ENCODE peak calls at places on chromosomes 5 and 9, in six cellular contexts. L is lower lobe of right lung, M is cardiac muscle cell, W is kidney, B is fibroblast of lung, R is heart right ventricle. I is an unnamed sample.

GRCh38 chr5:15009420-15009819 is 137.8 kb upstream of the ANKH start:
- DNase-seq in L (no peak), M (no peak), W (no peak), B (peak; percentile 79), R (peak; percentile 45), I (peak; percentile 69)

GRCh38 chr9:108761530-108762347 is 94.0 kb downstream of the ACTL7B start:
- DNase-seq in L (no peak), M (peak; percentile 69), W (no peak), B (peak; percentile 25), R (peak; percentile 58), I (peak; percentile 51)

GRCh38 chr5:127040779-127041520 is 10.6 kb upstream of the MARCHF3 start:
- DNase-seq in L (no peak), M (peak; percentile 65), W (no peak), B (peak; percentile 82), R (no peak), I (peak; percentile 54)

GRCh38 chr9:137670391-137671195 is 51.8 kb downstream of the EHMT1 start:
- DNase-seq in L (no peak), M (peak; percentile 52), W (no peak), B (no peak), R (peak; percentile 40), I (no peak)

GRCh38 chr5:55923873-55924500 is 70.8 kb downstream of the IL6ST start:
- DNase-seq in L (no peak), M (no peak), W (no peak), B (no peak), R (no peak), I (no peak)

GRCh38 chr9:101486693-101487442 is 46.8 kb upstream of the RNF20 start:
- DNase-seq in L (peak; percentile 60), M (peak; percentile 64), W (peak; percentile 87), B (peak; percentile 69), R (peak; percentile 36), I (peak; percentile 54)

GRCh38 chr9:123933401-123933800 is 3.5 kb upstream of the DENND1A start:
- DNase-seq in L (no peak), M (no peak), W (no peak), B (peak; percentile 86), R (no peak), I (peak; percentile 79)

GRCh38 chr5:159208508-159209437 is 580 bp downstream of the RNF145 start:
- DNase-seq in L (peak; percentile 65), M (peak; percentile 52), W (peak; percentile 85), B (peak; percentile 46), R (peak; percentile 50), I (peak; percentile 28)

GRCh38 chr9:109342878-109343277 is 22.0 kb upstream of the EPB41L4B start:
- DNase-seq in L (no peak), M (no peak), W (no peak), B (no peak), R (no peak), I (no peak)

GRCh38 chr5:127227881-127228280 is 62.7 kb upstream of the MEGF10 start:
- DNase-seq in L (no peak), M (no peak), W (no peak), B (peak; percentile 19), R (no peak), I (peak; percentile 7)

GRCh38 chr9:35923927-35924763 is 14.9 kb downstream of the SPAAR start:
- DNase-seq in L (no peak), M (no peak), W (no peak), B (peak; percentile 98), R (no peak), I (peak; percentile 96)

GRCh38 chr9:33817327-33818166 is 587 bp downstream of the UBE2R2 start:
- DNase-seq in L (peak; percentile 74), M (peak; percentile 77), W (peak; percentile 90), B (peak; percentile 76), R (peak; percentile 65), I (peak; percentile 70)

GRCh38 chr5:5374034-5374715 is 48.3 kb upstream of the ICE1 start:
- DNase-seq in L (no peak), M (no peak), W (no peak), B (peak; percentile 77), R (peak; percentile 28), I (peak; percentile 29)

GRCh38 chr9:116096046-116096445 is 57.5 kb upstream of the PAPPA start:
- DNase-seq in L (no peak), M (no peak), W (no peak), B (peak; percentile 68), R (no peak), I (peak; percentile 38)

GRCh38 chr9:14346301-14346721 is 32.4 kb upstream of the NFIB start:
- DNase-seq in L (no peak), M (no peak), W (no peak), B (no peak), R (peak; percentile 49), I (no peak)

GRCh38 chr5:174827521-174827920 is 103.1 kb downstream of the MSX2 start:
- DNase-seq in L (no peak), M (no peak), W (no peak), B (peak; percentile 73), R (no peak), I (no peak)

GRCh38 chr9:110602281-110602680 is 22.7 kb upstream of the SVEP1 start:
- DNase-seq in L (no peak), M (no peak), W (no peak), B (peak; percentile 33), R (no peak), I (no peak)

GRCh38 chr9:2096376-2096970 is 81.3 kb downstream of the SMARCA2 start:
- DNase-seq in L (no peak), M (no peak), W (no peak), B (no peak), R (no peak), I (no peak)

GRCh38 chr9:134671341-134672113 is 29.9 kb downstream of the COL5A1 start:
- DNase-seq in L (peak; percentile 42), M (no peak), W (peak; percentile 35), B (peak; percentile 70), R (no peak), I (no peak)

GRCh38 chr9:136564379-136564988 is 18.6 kb upstream of the NOTCH1 start:
- DNase-seq in L (peak; percentile 94), M (no peak), W (peak; percentile 91), B (peak; percentile 76), R (peak; percentile 69), I (peak; percentile 71)
- TF ChIP-seq CTCF in L (peak; percentile 45), M (peak; percentile 19), W (no peak), B (peak; percentile 16), R (peak; percentile 39), I (peak; percentile 22)

DNA sequence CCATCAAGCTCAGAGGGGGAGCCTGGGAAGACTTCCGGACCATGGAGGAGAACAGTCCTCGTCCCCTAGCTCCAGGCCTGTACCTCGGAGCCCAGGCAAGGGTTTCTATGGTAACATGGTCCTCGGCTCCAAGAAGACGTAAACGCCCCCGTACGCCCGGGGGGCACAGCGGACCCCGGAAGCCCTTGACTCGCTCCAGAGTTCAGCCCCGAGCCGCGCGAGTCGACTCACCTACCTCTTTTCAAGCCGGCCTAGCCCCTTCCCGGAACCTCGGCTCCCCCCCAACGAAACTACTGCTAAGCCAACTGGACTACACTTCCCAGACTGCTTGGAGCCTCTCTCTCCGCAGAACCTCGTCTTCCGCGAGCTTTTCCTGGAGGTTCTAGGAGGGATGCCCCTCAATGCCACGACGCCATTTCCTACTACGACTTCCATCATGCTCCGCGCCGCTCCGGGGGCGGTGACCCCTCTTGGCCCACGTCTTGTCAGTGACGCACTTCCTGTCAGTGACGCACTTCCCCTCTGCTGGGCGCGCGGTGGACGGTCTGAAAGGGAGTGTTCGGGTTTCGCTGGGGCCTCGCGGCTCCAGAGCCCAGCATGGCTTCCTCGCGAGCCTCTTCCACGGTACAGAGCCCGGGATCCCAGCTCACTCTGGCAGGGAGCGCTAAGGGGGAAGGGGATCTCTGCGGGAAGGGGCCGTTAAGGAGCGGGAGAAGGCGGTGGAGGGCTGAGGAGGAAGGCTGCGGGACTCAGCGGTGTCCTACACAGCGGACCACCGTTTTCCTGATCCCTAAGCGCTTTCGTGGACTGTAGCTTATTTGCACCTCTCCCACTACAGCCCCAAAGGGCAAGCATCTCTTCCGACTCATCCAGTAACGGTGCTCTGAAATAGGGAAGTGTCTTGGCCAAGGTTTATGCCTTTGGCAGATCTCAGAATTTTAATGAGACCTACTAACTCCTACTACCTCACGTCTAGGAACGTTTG is at the start of the genes CDC26 and PRPF4:
- DNase-seq in L (peak; percentile 97), M (peak; percentile 99), W (peak; percentile 99), B (peak; percentile 99), R (peak; percentile 98), I (peak; percentile 99)
- TF ChIP-seq CTCF in L (no peak), M (no peak), W (no peak), B (no peak), R (no peak), I (no peak)

GRCh38 chr5:168089201-168089887 is 202.1 kb upstream of the WWC1 start:
- DNase-seq in L (no peak), M (no peak), W (no peak), B (no peak), R (no peak), I (no peak)

GRCh38 chr5:168086736-168087135 is 204.7 kb upstream of the WWC1 start:
- DNase-seq in L (no peak), M (no peak), W (no peak), B (no peak), R (no peak), I (no peak)

GRCh38 chr5:168088415-168089165 is 202.9 kb upstream of the WWC1 start:
- DNase-seq in L (no peak), M (no peak), W (no peak), B (no peak), R (no peak), I (no peak)

GRCh38 chr5:168085321-168086040 is 206.0 kb upstream of the WWC1 start:
- DNase-seq in L (no peak), M (peak; percentile 29), W (no peak), B (peak; percentile 61), R (no peak), I (no peak)

DNA sequence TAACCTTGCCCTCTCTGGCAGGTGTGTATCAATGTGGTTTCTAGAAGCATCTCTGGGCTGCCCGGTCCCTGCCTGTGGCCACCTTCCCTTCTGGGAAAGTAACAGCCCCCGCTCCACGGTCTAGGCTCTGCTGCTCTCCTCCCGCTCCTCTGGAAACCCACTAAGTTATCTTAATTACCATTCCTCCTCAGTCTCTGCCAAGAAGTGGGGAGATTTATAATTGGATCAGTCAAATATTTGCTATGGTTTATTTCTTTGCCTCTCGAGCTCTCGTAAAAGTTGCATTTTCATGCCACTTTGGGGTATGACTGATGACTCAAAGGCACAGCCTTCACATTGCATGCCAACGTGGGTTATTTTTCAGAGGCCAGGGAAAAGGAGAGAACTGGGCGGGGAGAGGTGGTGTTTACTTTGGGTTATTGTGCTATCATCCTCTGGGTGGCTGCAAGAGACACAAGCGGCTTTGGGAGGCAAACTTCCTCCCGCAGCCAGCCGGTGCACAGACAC is 205.3 kb upstream of the WWC1 start:
- DNase-seq in L (no peak), M (no peak), W (no peak), B (peak; percentile 71), R (no peak), I (no peak)
- TF ChIP-seq CTCF in L (no peak), M (no peak), W (no peak), B (no peak), R (no peak), I (no peak)

DNA sequence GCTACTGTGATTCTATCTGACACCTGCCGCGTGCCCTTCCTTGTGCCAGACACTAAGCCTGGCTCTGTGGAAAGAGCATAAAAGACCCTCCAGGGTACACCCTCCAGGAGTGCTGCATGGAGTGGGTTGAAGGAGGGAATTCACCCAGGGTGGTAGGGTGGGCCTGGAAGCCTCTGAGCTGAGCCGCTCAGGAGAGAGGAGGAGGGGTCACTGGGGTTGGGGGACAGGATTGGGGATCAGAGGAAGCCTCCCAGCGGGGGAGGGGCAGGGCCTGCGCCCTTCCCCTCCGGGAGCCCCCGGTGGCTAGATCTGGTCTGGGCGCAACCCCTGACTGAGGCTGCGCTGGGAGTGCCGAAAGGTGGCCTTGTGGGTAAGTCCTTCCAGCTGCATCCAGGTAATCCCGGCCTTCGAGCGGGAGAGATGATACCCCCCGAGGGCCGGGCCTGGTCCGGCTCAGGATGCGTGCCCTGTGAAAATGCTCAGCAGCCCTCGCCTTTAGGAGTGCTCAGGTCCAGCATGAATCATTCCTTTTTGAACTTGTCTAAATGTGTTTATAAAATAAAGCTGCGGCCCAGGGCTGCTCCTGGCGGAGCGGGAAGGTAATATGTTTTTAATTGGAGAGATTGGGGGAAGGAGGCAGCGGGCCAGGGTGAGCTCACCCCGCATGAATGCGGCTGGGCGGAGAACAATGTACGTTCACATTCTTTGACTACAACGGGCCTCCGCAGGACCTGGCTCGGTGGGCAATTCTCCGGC is 118.1 kb upstream of the SMIM23 start:
- DNase-seq in L (peak; percentile 52), M (no peak), W (no peak), B (peak; percentile 94), R (peak; percentile 66), I (peak; percentile 72)
- TF ChIP-seq CTCF in L (no peak), M (peak; percentile 34), W (no peak), B (peak; percentile 22), R (no peak), I (peak; percentile 14)